ENCODE peak calls at places on chromosomes 6 and 20, in ten cellular contexts. One of them, this sample, is unnamed.

GRCh38 chr20:61875221-61875885 is 190.3 kb downstream of the TAF4 start:
- DNase-seq in bronchial epithelial cell: no peak
- DNase-seq in upper lobe of right lung: no peak
- DNase-seq in heart right ventricle: peak
- DNase-seq in astrocyte: no peak
- DNase-seq in left ventricle myocardium inferior: no peak
- DNase-seq in A673: no peak
- DNase-seq in left lung: no peak
- DNase-seq in AG04450: no peak
- DNase-seq in body of pancreas: no peak
- DNase-seq in this sample: no peak

GRCh38 chr6:150865406-150866146 is at the start of gene MTHFD1L:
- DNase-seq in bronchial epithelial cell: peak
- DNase-seq in left lung: peak
- DNase-seq in heart right ventricle: peak
- DNase-seq in astrocyte: peak
- DNase-seq in left ventricle myocardium inferior: peak
- DNase-seq in upper lobe of right lung: peak
- DNase-seq in body of pancreas: peak
- DNase-seq in A673: peak
- DNase-seq in AG04450: peak
- DNase-seq in this sample: peak

GRCh38 chr6:102759415-102759814 is 1365.9 kb downstream of the GRIK2 start:
- DNase-seq in heart right ventricle: no peak
- DNase-seq in bronchial epithelial cell: no peak
- DNase-seq in left lung: no peak
- DNase-seq in A673: no peak
- DNase-seq in astrocyte: no peak
- DNase-seq in AG04450: no peak
- DNase-seq in body of pancreas: no peak
- DNase-seq in upper lobe of right lung: no peak
- DNase-seq in left ventricle myocardium inferior: no peak
- DNase-seq in this sample: peak

GRCh38 chr6:66496659-66497058 is 789.6 kb upstream of the EYS start:
- DNase-seq in A673: peak
- DNase-seq in left ventricle myocardium inferior: no peak
- DNase-seq in heart right ventricle: no peak
- DNase-seq in bronchial epithelial cell: peak
- DNase-seq in body of pancreas: no peak
- DNase-seq in AG04450: no peak
- DNase-seq in left lung: no peak
- DNase-seq in astrocyte: no peak
- DNase-seq in upper lobe of right lung: no peak
- DNase-seq in this sample: peak

GRCh38 chr6:26156850-26157149 is 69.6 kb downstream of the HFE start:
- DNase-seq in body of pancreas: no peak
- DNase-seq in AG04450: no peak
- DNase-seq in A673: no peak
- DNase-seq in heart right ventricle: no peak
- DNase-seq in astrocyte: peak
- DNase-seq in left ventricle myocardium inferior: no peak
- DNase-seq in bronchial epithelial cell: no peak
- DNase-seq in upper lobe of right lung: no peak
- DNase-seq in left lung: no peak
- DNase-seq in this sample: no peak

GRCh38 chr20:47883186-47883585 is 97.9 kb upstream of the SULF2 start:
- DNase-seq in body of pancreas: no peak
- DNase-seq in A673: no peak
- DNase-seq in left lung: no peak
- DNase-seq in heart right ventricle: no peak
- DNase-seq in AG04450: no peak
- DNase-seq in left ventricle myocardium inferior: no peak
- DNase-seq in astrocyte: no peak
- DNase-seq in bronchial epithelial cell: no peak
- DNase-seq in upper lobe of right lung: no peak
- DNase-seq in this sample: no peak

GRCh38 chr20:62878244-62879030 is 16.8 kb upstream of the TCFL5 start:
- DNase-seq in left ventricle myocardium inferior: no peak
- DNase-seq in bronchial epithelial cell: no peak
- DNase-seq in A673: no peak
- DNase-seq in upper lobe of right lung: no peak
- DNase-seq in astrocyte: no peak
- DNase-seq in AG04450: no peak
- DNase-seq in body of pancreas: no peak
- DNase-seq in left lung: no peak
- DNase-seq in heart right ventricle: no peak
- DNase-seq in this sample: no peak

GRCh38 chr6:13742961-13743735 is 31.5 kb upstream of the RANBP9 start:
- DNase-seq in upper lobe of right lung: no peak
- DNase-seq in astrocyte: no peak
- DNase-seq in left lung: no peak
- DNase-seq in heart right ventricle: no peak
- DNase-seq in body of pancreas: peak
- DNase-seq in left ventricle myocardium inferior: no peak
- DNase-seq in A673: no peak
- DNase-seq in AG04450: no peak
- DNase-seq in bronchial epithelial cell: no peak
- DNase-seq in this sample: no peak

GRCh38 chr6:90720404-90720803 is 133.5 kb upstream of the MAP3K7 start:
- DNase-seq in AG04450: no peak
- DNase-seq in body of pancreas: no peak
- DNase-seq in astrocyte: no peak
- DNase-seq in upper lobe of right lung: no peak
- DNase-seq in bronchial epithelial cell: peak
- DNase-seq in left ventricle myocardium inferior: no peak
- DNase-seq in left lung: no peak
- DNase-seq in A673: peak
- DNase-seq in heart right ventricle: no peak
- DNase-seq in this sample: peak

GRCh38 chr20:45095753-45096371 is 5.1 kb downstream of the KCNS1 start:
- DNase-seq in AG04450: no peak
- DNase-seq in left lung: no peak
- DNase-seq in heart right ventricle: no peak
- DNase-seq in body of pancreas: peak
- DNase-seq in astrocyte: no peak
- DNase-seq in upper lobe of right lung: no peak
- DNase-seq in A673: peak
- DNase-seq in left ventricle myocardium inferior: no peak
- DNase-seq in bronchial epithelial cell: peak
- DNase-seq in this sample: peak

GRCh38 chr6:134683783-134684765 is 265.8 kb downstream of the ALDH8A1 start:
- DNase-seq in upper lobe of right lung: no peak
- DNase-seq in A673: peak
- DNase-seq in astrocyte: peak
- DNase-seq in heart right ventricle: no peak
- DNase-seq in left lung: no peak
- DNase-seq in AG04450: no peak
- DNase-seq in body of pancreas: no peak
- DNase-seq in bronchial epithelial cell: peak
- DNase-seq in left ventricle myocardium inferior: no peak
- DNase-seq in this sample: peak

GRCh38 chr20:47843886-47844567 is 58.7 kb upstream of the SULF2 start:
- DNase-seq in AG04450: no peak
- DNase-seq in astrocyte: no peak
- DNase-seq in upper lobe of right lung: no peak
- DNase-seq in body of pancreas: no peak
- DNase-seq in bronchial epithelial cell: peak
- DNase-seq in A673: no peak
- DNase-seq in heart right ventricle: no peak
- DNase-seq in left lung: no peak
- DNase-seq in left ventricle myocardium inferior: no peak
- DNase-seq in this sample: peak

GRCh38 chr6:108945686-108946158 is 97.5 kb downstream of the ARMC2 start:
- DNase-seq in left ventricle myocardium inferior: peak
- DNase-seq in bronchial epithelial cell: no peak
- DNase-seq in body of pancreas: peak
- DNase-seq in left lung: peak
- DNase-seq in AG04450: no peak
- DNase-seq in astrocyte: peak
- DNase-seq in heart right ventricle: peak
- DNase-seq in upper lobe of right lung: peak
- DNase-seq in A673: no peak
- DNase-seq in this sample: no peak

GRCh38 chr6:118606268-118606667 is 45.1 kb downstream of the CEP85L start:
- DNase-seq in bronchial epithelial cell: no peak
- DNase-seq in body of pancreas: no peak
- DNase-seq in left ventricle myocardium inferior: no peak
- DNase-seq in upper lobe of right lung: no peak
- DNase-seq in heart right ventricle: no peak
- DNase-seq in astrocyte: no peak
- DNase-seq in A673: no peak
- DNase-seq in AG04450: no peak
- DNase-seq in left lung: no peak
- DNase-seq in this sample: no peak

GRCh38 chr20:19026901-19027644 is 185.4 kb upstream of the SLC24A3 start:
- DNase-seq in astrocyte: no peak
- DNase-seq in upper lobe of right lung: no peak
- DNase-seq in left ventricle myocardium inferior: no peak
- DNase-seq in bronchial epithelial cell: no peak
- DNase-seq in body of pancreas: no peak
- DNase-seq in AG04450: no peak
- DNase-seq in left lung: no peak
- DNase-seq in heart right ventricle: no peak
- DNase-seq in A673: no peak
- DNase-seq in this sample: no peak
- TF ChIP-seq CTCF in astrocyte: no peak
- TF ChIP-seq CTCF in upper lobe of right lung: no peak
- TF ChIP-seq CTCF in left ventricle myocardium inferior: peak
- TF ChIP-seq CTCF in bronchial epithelial cell: no peak
- TF ChIP-seq CTCF in body of pancreas: no peak
- TF ChIP-seq CTCF in AG04450: no peak
- TF ChIP-seq CTCF in left lung: no peak
- TF ChIP-seq CTCF in heart right ventricle: no peak
- TF ChIP-seq CTCF in A673: no peak
- TF ChIP-seq CTCF in this sample: peak

DNA sequence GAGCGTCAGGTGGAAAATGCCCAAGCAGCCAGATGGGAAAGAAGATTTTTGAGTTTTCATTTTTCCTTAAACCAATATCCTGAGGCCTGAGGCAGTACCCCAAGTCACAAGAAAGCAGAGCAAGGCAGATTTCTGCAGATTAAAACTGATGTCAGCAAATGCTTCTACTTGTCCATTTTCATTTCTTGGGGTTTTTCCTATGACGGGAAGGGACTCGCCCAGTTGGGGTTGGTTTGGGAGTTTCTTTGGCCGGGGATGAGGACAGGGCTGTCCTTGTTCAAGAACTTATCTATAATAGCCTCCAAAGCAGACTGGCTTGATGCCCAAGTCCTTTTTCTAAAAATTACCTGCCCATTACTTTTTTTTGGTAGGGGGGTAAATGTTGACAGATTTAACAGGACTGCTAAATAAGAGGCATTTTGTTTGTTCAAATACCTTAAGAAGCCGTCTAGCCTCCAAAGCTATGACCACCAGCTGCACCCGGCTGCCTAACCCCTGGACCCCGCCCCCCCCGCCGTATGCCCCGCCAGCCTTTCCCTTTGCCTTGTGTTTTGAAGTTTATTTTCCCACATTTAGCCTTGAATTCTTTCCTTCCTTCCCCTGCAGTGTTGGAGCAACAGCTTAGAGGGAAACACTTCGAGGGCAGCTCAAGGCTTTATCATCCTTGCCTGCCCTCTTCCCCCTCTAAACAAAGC is 2.5 kb downstream of the KCNK5 start:
- DNase-seq in heart right ventricle: no peak
- DNase-seq in left ventricle myocardium inferior: no peak
- DNase-seq in upper lobe of right lung: no peak
- DNase-seq in body of pancreas: peak
- DNase-seq in left lung: no peak
- DNase-seq in A673: no peak
- DNase-seq in astrocyte: no peak
- DNase-seq in AG04450: no peak
- DNase-seq in bronchial epithelial cell: no peak
- DNase-seq in this sample: no peak
- H3K4me3 ChIP-seq in heart right ventricle: no peak
- H3K4me3 ChIP-seq in left ventricle myocardium inferior: peak
- H3K4me3 ChIP-seq in upper lobe of right lung: peak
- H3K4me3 ChIP-seq in body of pancreas: no peak
- H3K4me3 ChIP-seq in left lung: peak
- H3K4me3 ChIP-seq in A673: no peak
- H3K4me3 ChIP-seq in astrocyte: no peak
- H3K4me3 ChIP-seq in AG04450: no peak
- H3K4me3 ChIP-seq in bronchial epithelial cell: no peak
- H3K4me3 ChIP-seq in this sample: no peak

GRCh38 chr6:161199845-161200244 is 74.0 kb downstream of the AGPAT4 start:
- DNase-seq in upper lobe of right lung: no peak
- DNase-seq in AG04450: no peak
- DNase-seq in body of pancreas: no peak
- DNase-seq in heart right ventricle: no peak
- DNase-seq in left ventricle myocardium inferior: no peak
- DNase-seq in left lung: no peak
- DNase-seq in A673: no peak
- DNase-seq in bronchial epithelial cell: no peak
- DNase-seq in astrocyte: no peak
- DNase-seq in this sample: no peak

GRCh38 chr6:161198176-161198575 is 75.7 kb downstream of the AGPAT4 start:
- DNase-seq in left lung: no peak
- DNase-seq in left ventricle myocardium inferior: no peak
- DNase-seq in upper lobe of right lung: no peak
- DNase-seq in body of pancreas: no peak
- DNase-seq in AG04450: no peak
- DNase-seq in astrocyte: peak
- DNase-seq in heart right ventricle: no peak
- DNase-seq in bronchial epithelial cell: peak
- DNase-seq in A673: peak
- DNase-seq in this sample: peak

GRCh38 chr6:161198781-161199505 is 74.9 kb downstream of the AGPAT4 start:
- DNase-seq in left lung: no peak
- DNase-seq in bronchial epithelial cell: no peak
- DNase-seq in upper lobe of right lung: no peak
- DNase-seq in left ventricle myocardium inferior: no peak
- DNase-seq in A673: no peak
- DNase-seq in AG04450: no peak
- DNase-seq in astrocyte: no peak
- DNase-seq in heart right ventricle: no peak
- DNase-seq in body of pancreas: no peak
- DNase-seq in this sample: no peak

GRCh38 chr6:161204866-161205557 is 68.8 kb downstream of the AGPAT4 start:
- DNase-seq in A673: no peak
- DNase-seq in body of pancreas: no peak
- DNase-seq in left ventricle myocardium inferior: no peak
- DNase-seq in bronchial epithelial cell: no peak
- DNase-seq in heart right ventricle: no peak
- DNase-seq in upper lobe of right lung: no peak
- DNase-seq in left lung: no peak
- DNase-seq in astrocyte: peak
- DNase-seq in AG04450: no peak
- DNase-seq in this sample: no peak

GRCh38 chr6:161200610-161201201 is 73.2 kb downstream of the AGPAT4 start:
- DNase-seq in A673: no peak
- DNase-seq in upper lobe of right lung: no peak
- DNase-seq in left lung: no peak
- DNase-seq in astrocyte: no peak
- DNase-seq in heart right ventricle: no peak
- DNase-seq in body of pancreas: no peak
- DNase-seq in bronchial epithelial cell: no peak
- DNase-seq in left ventricle myocardium inferior: no peak
- DNase-seq in AG04450: no peak
- DNase-seq in this sample: no peak
- TF ChIP-seq CTCF in A673: peak
- TF ChIP-seq CTCF in upper lobe of right lung: no peak
- TF ChIP-seq CTCF in left lung: no peak
- TF ChIP-seq CTCF in astrocyte: peak
- TF ChIP-seq CTCF in heart right ventricle: no peak
- TF ChIP-seq CTCF in body of pancreas: no peak
- TF ChIP-seq CTCF in bronchial epithelial cell: no peak
- TF ChIP-seq CTCF in left ventricle myocardium inferior: no peak
- TF ChIP-seq CTCF in AG04450: peak
- TF ChIP-seq CTCF in this sample: no peak

GRCh38 chr6:168884050-168884645 is 369.5 kb downstream of the THBS2 start:
- DNase-seq in upper lobe of right lung: no peak
- DNase-seq in A673: no peak
- DNase-seq in astrocyte: no peak
- DNase-seq in body of pancreas: no peak
- DNase-seq in left lung: no peak
- DNase-seq in bronchial epithelial cell: no peak
- DNase-seq in heart right ventricle: no peak
- DNase-seq in left ventricle myocardium inferior: no peak
- DNase-seq in AG04450: no peak
- DNase-seq in this sample: no peak
- H3K4me3 ChIP-seq in upper lobe of right lung: peak
- H3K4me3 ChIP-seq in A673: no peak
- H3K4me3 ChIP-seq in astrocyte: no peak
- H3K4me3 ChIP-seq in body of pancreas: no peak
- H3K4me3 ChIP-seq in left lung: no peak
- H3K4me3 ChIP-seq in bronchial epithelial cell: no peak
- H3K4me3 ChIP-seq in heart right ventricle: no peak
- H3K4me3 ChIP-seq in left ventricle myocardium inferior: peak
- H3K4me3 ChIP-seq in AG04450: no peak
- H3K4me3 ChIP-seq in this sample: no peak

This sample was measured in epithelial cell of esophagus.